ENCODE peak calls at places on chromosomes 12 and 14, in eight cellular contexts. D is IMR-90, W is right lobe of liver, M is AG10803, R is mucosa of descending colon, S is right atrium auricular region, L is AG09309, Y is fibroblast of lung. C is an unnamed sample.

GRCh38 chr12:80823393-80823792 is 106.7 kb downstream of the MYF5 start:
- DNase-seq in D (no peak), W (no peak), M (no peak), R (no peak), S (no peak), L (no peak), Y (no peak), C (no peak)

GRCh38 chr14:59918824-59919581 is 941 bp upstream of the LRRC9 start:
- DNase-seq in D (peak; percentile 18), W (no peak), M (peak; percentile 31), R (no peak), S (no peak), L (no peak), Y (peak; percentile 45), C (no peak)

GRCh38 chr12:132162508-132163031 is 18.3 kb downstream of the NOC4L start:
- DNase-seq in D (peak; percentile 77), W (peak; percentile 70), M (peak; percentile 86), R (peak; percentile 55), S (no peak), L (peak; percentile 62), Y (peak; percentile 85), C (peak; percentile 41)

GRCh38 chr14:52551696-52552062 is 626 bp downstream of the TXNDC16 start:
- DNase-seq in D (peak; percentile 39), W (no peak), M (peak; percentile 22), R (no peak), S (no peak), L (no peak), Y (peak; percentile 30), C (no peak)

GRCh38 chr14:59406454-59407245 is 58.5 kb downstream of the GPR135 start:
- DNase-seq in D (peak; percentile 59), W (peak; percentile 53), M (peak; percentile 40), R (no peak), S (no peak), L (no peak), Y (peak; percentile 73), C (no peak)

GRCh38 chr12:6839482-6840201 is 1.1 kb upstream of the GNB3 start:
- DNase-seq in D (no peak), W (no peak), M (no peak), R (peak; percentile 75), S (no peak), L (no peak), Y (no peak), C (no peak)

GRCh38 chr12:51972849-51973273 is 21.4 kb downstream of the ACVR1B start:
- DNase-seq in D (peak; percentile 73), W (peak; percentile 64), M (peak; percentile 72), R (peak; percentile 69), S (peak; percentile 75), L (peak; percentile 60), Y (peak; percentile 92), C (no peak)

GRCh38 chr12:69254046-69254445 is 14.7 kb downstream of the CPSF6 start:
- DNase-seq in D (peak; percentile 46), W (no peak), M (peak; percentile 53), R (no peak), S (no peak), L (no peak), Y (peak; percentile 43), C (no peak)

GRCh38 chr14:74905595-74906142 is 17.4 kb downstream of the RPS6KL1 start:
- DNase-seq in D (peak; percentile 34), W (peak; percentile 75), M (peak; percentile 51), R (no peak), S (peak; percentile 75), L (no peak), Y (peak; percentile 20), C (no peak)

GRCh38 chr12:1812650-1813302 is 7.6 kb upstream of the LRTM2 start:
- DNase-seq in D (peak; percentile 48), W (no peak), M (peak; percentile 28), R (no peak), S (no peak), L (no peak), Y (peak; percentile 45), C (no peak)

GRCh38 chr14:23310546-23310945 is 3.9 kb downstream of the BCL2L2 start:
- DNase-seq in D (no peak), W (peak; percentile 31), M (no peak), R (no peak), S (peak; percentile 32), L (no peak), Y (no peak), C (no peak)

GRCh38 chr12:51592034-51592705 is 1.1 kb downstream of the SCN8A start:
- DNase-seq in D (peak; percentile 79), W (no peak), M (peak; percentile 91), R (no peak), S (no peak), L (peak; percentile 75), Y (peak; percentile 87), C (peak; percentile 64)

GRCh38 chr12:131351319-131352028 is 359.4 kb upstream of the SFSWAP start:
- DNase-seq in D (no peak), W (no peak), M (no peak), R (no peak), S (no peak), L (no peak), Y (no peak), C (no peak)

GRCh38 chr12:27828196-27828595 is 48.2 kb upstream of the MANSC4 start:
- DNase-seq in D (peak; percentile 52), W (no peak), M (peak; percentile 6), R (no peak), S (no peak), L (no peak), Y (peak; percentile 38), C (no peak)

GRCh38 chr14:76908834-76909233 is 82.6 kb downstream of the LRRC74A start:
- DNase-seq in D (no peak), W (no peak), M (no peak), R (peak; percentile 58), S (no peak), L (no peak), Y (no peak), C (no peak)

GRCh38 chr12:127785936-127786335 is 481.0 kb upstream of the TMEM132C start:
- DNase-seq in D (no peak), W (no peak), M (no peak), R (no peak), S (no peak), L (no peak), Y (no peak), C (no peak)

GRCh38 chr12:124654666-124655316 is 87.4 kb upstream of the NCOR2 start:
- DNase-seq in D (no peak), W (peak; percentile 75), M (no peak), R (peak; percentile 71), S (peak; percentile 83), L (no peak), Y (no peak), C (no peak)

GRCh38 chr12:70393787-70394519 is 27.9 kb downstream of the KCNMB4 start:
- DNase-seq in D (peak; percentile 11), W (no peak), M (peak; percentile 71), R (no peak), S (no peak), L (no peak), Y (peak; percentile 59), C (peak; percentile 26)

GRCh38 chr14:94654071-94654974 is 42.1 kb downstream of the SERPINA3 start:
- DNase-seq in D (peak; percentile 5), W (peak; percentile 17), M (no peak), R (no peak), S (peak; percentile 55), L (no peak), Y (no peak), C (no peak)

GRCh38 chr12:67111182-67111581 is 158.0 kb upstream of the CAND1 start:
- DNase-seq in D (no peak), W (no peak), M (no peak), R (no peak), S (no peak), L (no peak), Y (no peak), C (no peak)

GRCh38 chr12:72271741-72272661 is at the start of gene TRHDE:
- DNase-seq in D (peak; percentile 60), W (peak; percentile 53), M (peak; percentile 47), R (no peak), S (peak; percentile 59), L (no peak), Y (peak; percentile 79), C (no peak)

GRCh38 chr12:66514581-66514980 is 164.3 kb downstream of the GRIP1 start:
- DNase-seq in D (no peak), W (no peak), M (peak; percentile 34), R (no peak), S (no peak), L (peak; percentile 14), Y (peak; percentile 88), C (no peak)

DNA sequence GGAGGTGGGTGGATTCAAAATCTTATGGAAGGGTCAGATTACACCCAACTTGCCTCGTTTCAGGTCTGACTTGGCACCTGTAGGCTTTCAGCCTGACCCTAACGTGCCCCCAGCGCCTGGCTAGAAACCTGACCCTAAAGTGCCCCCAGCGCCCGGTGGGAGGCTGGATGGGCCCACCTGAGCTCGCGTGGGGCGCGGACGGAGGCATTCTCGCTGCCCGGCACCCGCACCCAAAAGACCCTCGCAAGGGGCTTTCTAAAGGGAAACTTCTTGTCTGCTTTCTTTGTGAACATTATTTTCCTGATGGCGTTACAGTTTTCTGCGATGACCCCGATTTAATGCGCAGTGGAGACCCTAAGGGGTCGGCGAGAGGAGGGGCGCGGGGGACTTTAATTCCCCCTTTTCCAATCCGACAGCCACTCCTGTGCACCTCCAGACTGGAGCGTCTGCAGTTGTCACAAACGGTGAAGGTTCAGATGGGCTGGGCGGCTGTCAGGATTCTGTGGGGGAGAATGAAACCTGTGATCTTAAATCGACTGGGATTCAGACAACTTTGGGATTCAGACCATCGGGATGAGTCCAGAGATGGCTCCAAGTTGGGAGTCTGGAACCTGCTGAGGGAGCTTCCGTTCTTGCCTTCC is 746 bp upstream of the HRK start:
- DNase-seq in D (no peak), W (no peak), M (no peak), R (no peak), S (no peak), L (no peak), Y (no peak), C (no peak)
- H3K4me3 ChIP-seq in D (no peak overlapping the region), W (no peak overlapping the region), M (no peak overlapping the region), R (no peak overlapping the region), S (no peak overlapping the region), L (no peak overlapping the region), Y (no peak overlapping the region), C (no peak overlapping the region)

GRCh38 chr14:43647302-43647701 is 859.8 kb downstream of the FSCB start:
- DNase-seq in D (no peak), W (no peak), M (no peak), R (no peak), S (no peak), L (no peak), Y (no peak), C (no peak)
- TF ChIP-seq CTCF in D (no peak), W (no peak), M (no peak), R (no peak), S (no peak), L (peak; percentile 12), Y (no peak), C (no peak)

DNA sequence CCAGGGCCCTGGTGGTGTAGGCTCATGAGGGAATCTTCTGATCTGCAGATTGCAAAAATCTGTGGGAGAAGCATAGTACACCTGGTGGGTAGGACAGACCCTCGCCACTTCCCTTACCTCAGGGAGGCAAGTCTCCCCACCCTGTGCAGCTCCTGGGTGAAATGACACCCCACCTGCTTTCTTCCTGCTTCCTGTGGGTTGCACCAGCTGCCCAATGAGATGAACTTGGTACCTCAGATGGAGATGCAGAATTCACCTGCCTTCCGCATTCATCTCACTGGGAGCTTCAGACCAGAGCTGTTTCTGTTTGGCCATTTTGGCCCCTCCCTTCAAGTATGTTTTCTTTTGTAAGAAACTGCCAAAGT is 4.7 kb downstream of the CLEC2D start:
- DNase-seq in D (no peak), W (no peak), M (no peak), R (peak; percentile 61), S (no peak), L (no peak), Y (no peak), C (no peak)
- H3K4me3 ChIP-seq in D (no peak overlapping the region), W (no peak overlapping the region), M (no peak overlapping the region), R (no peak overlapping the region), S (no peak overlapping the region), L (no peak overlapping the region), Y (no peak overlapping the region), C (no peak overlapping the region)

GRCh38 chr14:101843665-101844064 is 82.2 kb downstream of the PPP2R5C start:
- DNase-seq in D (no peak), W (no peak), M (no peak), R (no peak), S (no peak), L (no peak), Y (no peak), C (no peak)
- TF ChIP-seq CTCF in D (peak; percentile 30), W (peak; percentile 17), M (peak; percentile 39), R (no peak), S (peak; percentile 44), L (peak; percentile 18), Y (peak; percentile 21), C (no peak)

C was measured in AG04449.